ENCODE peak calls at places on chromosomes 5 and 9, in four cellular contexts. Z is astrocyte, G is esophagus squamous epithelium, C is vagina. N is an unnamed sample. For H3K36me3 and H3K4me1, the result is how much of the 10 kb centered on the place peaks cover.

GRCh38 chr9:21919377-21920362 is 74.5 kb downstream of the CDKN2A start:
- DNase-seq in Z (peak), G (no peak), C (no peak), N (peak)

GRCh38 chr5:95471922-95472321 is 80.8 kb downstream of the FAM81B start:
- DNase-seq in Z (peak), G (no peak), C (no peak), N (peak)

GRCh38 chr5:56310711-56311204 is 77.6 kb upstream of the ANKRD55 start:
- DNase-seq in Z (peak), G (no peak), C (no peak), N (no peak)

GRCh38 chr9:127884427-127884911 is 7.0 kb upstream of the AK1 start:
- DNase-seq in Z (no peak), G (no peak), C (no peak), N (no peak)

GRCh38 chr9:121815556-121816448 is 164.4 kb downstream of the DAB2IP start:
- DNase-seq in Z (no peak), G (no peak), C (no peak), N (no peak)

GRCh38 chr5:139164020-139164419 is 34.1 kb downstream of the SIL1 start:
- DNase-seq in Z (no peak), G (no peak), C (no peak), N (no peak)

GRCh38 chr9:88814521-88815101 is 176.7 kb upstream of the S1PR3 start:
- DNase-seq in Z (peak), G (no peak), C (no peak), N (peak)

GRCh38 chr5:86137297-86137696 is 480.4 kb upstream of the COX7C start:
- DNase-seq in Z (no peak), G (no peak), C (no peak), N (no peak)

GRCh38 chr5:169717298-169717697 is 80.2 kb downstream of the DOCK2 start:
- DNase-seq in Z (no peak), G (no peak), C (no peak), N (peak)

GRCh38 chr9:134345737-134346136 is 19.5 kb downstream of the RXRA start:
- DNase-seq in Z (no peak), G (no peak), C (no peak), N (no peak)

GRCh38 chr5:111857633-111858032 is 100.6 kb upstream of the NREP start:
- DNase-seq in Z (no peak), G (no peak), C (no peak), N (peak)

GRCh38 chr5:9173281-9174048 is 372.4 kb downstream of the SEMA5A start:
- DNase-seq in Z (peak), G (no peak), C (no peak), N (peak)

GRCh38 chr5:180313677-180314076 is 21.8 kb upstream of the MAPK9 start:
- DNase-seq in Z (no peak), G (no peak), C (no peak), N (peak)

GRCh38 chr9:69456201-69456600 is 131.2 kb downstream of the ENTREP1 start:
- DNase-seq in Z (no peak), G (no peak), C (no peak), N (no peak)

GRCh38 chr9:35966433-35966832 is 8.5 kb upstream of the OR2S2 start:
- DNase-seq in Z (no peak), G (no peak), C (no peak), N (no peak)

GRCh38 chr5:172573986-172574844 is 66.8 kb upstream of the NEURL1B start:
- DNase-seq in Z (no peak), G (no peak), C (no peak), N (no peak)

GRCh38 chr9:127854169-127854833 is at the start of gene ENG:
- DNase-seq in Z (no peak), G (no peak), C (no peak), N (peak)

GRCh38 chr9:95733687-95734659 is 141.5 kb upstream of the ERCC6L2 start:
- DNase-seq in Z (no peak), G (no peak), C (no peak), N (no peak)

GRCh38 chr9:27308691-27309390 is 11.9 kb upstream of the EQTN start:
- DNase-seq in Z (no peak), G (no peak), C (no peak), N (no peak)

GRCh38 chr5:151660616-151661015 is 26.1 kb downstream of the SPARC start:
- DNase-seq in Z (peak), G (no peak), C (no peak), N (peak)

GRCh38 chr5:112366987-112367386 is 52.1 kb downstream of the EPB41L4A start:
- DNase-seq in Z (no peak), G (no peak), C (no peak), N (no peak)

GRCh38 chr9:71725590-71726338 is 42.5 kb downstream of the CEMIP2 start:
- DNase-seq in Z (peak), G (no peak), C (no peak), N (peak)

GRCh38 chr5:125668904-125669303 is 754.3 kb upstream of the GRAMD2B start:
- DNase-seq in Z (peak), G (no peak), C (no peak), N (no peak)

GRCh38 chr9:82721596-82721995 is 341.3 kb downstream of the RASEF start:
- DNase-seq in Z (peak), G (no peak), C (no peak), N (no peak)

GRCh38 chr5:127290019-127290945 is at the start of gene MEGF10:
- DNase-seq in Z (peak), G (no peak), C (no peak), N (peak)

GRCh38 chr5:78586251-78586650 is 62.3 kb downstream of the LHFPL2 start:
- DNase-seq in Z (peak), G (no peak), C (no peak), N (peak)

GRCh38 chr5:79297661-79298060 is 61.7 kb downstream of the JMY start:
- DNase-seq in Z (peak), G (no peak), C (no peak), N (no peak)

GRCh38 chr9:98998441-98999151 is 54.9 kb downstream of the COL15A1 start:
- DNase-seq in Z (peak), G (no peak), C (peak), N (peak)

GRCh38 chr5:142521706-142522105 is 164.2 kb downstream of the FGF1 start:
- DNase-seq in Z (no peak), G (no peak), C (no peak), N (no peak)

GRCh38 chr5:90849939-90850338 is 291.3 kb downstream of the ADGRV1 start:
- DNase-seq in Z (no peak), G (no peak), C (no peak), N (no peak)

GRCh38 chr5:171496431-171496830 is 77.0 kb downstream of the FGF18 start:
- DNase-seq in Z (no peak), G (no peak), C (no peak), N (no peak)

DNA sequence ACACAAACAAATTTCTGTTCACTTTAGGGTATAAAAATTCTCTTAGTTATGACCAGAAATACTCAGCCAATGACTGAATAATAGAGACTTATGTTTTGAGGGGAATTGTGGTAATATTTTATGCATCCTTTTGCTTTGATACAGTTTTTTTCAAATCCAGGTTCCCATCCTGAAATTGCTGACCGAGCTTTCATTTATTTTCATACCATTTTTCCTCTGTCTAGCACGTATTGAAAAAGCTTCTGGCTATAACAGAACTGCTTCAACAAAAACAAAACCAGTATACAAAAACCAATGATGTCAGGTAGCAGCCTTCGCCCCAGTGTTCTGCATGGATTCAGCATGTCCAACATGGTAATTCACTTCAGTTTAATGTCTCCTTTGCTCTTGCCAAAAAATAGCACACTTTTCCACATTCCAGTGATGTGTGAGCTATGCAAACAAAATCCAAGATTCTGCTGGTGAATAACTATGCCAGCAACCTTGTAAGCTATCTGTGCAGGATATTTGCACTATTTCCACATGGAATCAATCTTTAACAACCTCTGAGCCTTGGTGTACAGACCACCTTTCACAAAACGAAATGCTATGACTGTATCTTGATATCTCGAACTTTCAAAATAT is 22.0 kb downstream of the CCNH start:
- DNase-seq in Z (peak), G (no peak), C (no peak), N (peak)
- H3K36me3 ChIP-seq in Z (half or more), G (under half), C (half or more), N (half or more)

GRCh38 chr9:34457266-34458012 is 931 bp downstream of the FAM219A start:
- DNase-seq in Z (peak), G (no peak), C (no peak), N (peak)

GRCh38 chr9:34451545-34451944 is 6.8 kb downstream of the FAM219A start:
- DNase-seq in Z (peak), G (no peak), C (no peak), N (no peak)

GRCh38 chr9:34452568-34452967 is 5.8 kb downstream of the FAM219A start:
- DNase-seq in Z (no peak), G (no peak), C (no peak), N (no peak)

GRCh38 chr9:34456746-34457145 is 1.6 kb downstream of the FAM219A start:
- DNase-seq in Z (no peak), G (no peak), C (no peak), N (no peak)

GRCh38 chr9:34454571-34455065 is 3.8 kb downstream of the FAM219A start:
- DNase-seq in Z (peak), G (no peak), C (no peak), N (peak)
- H3K4me1 ChIP-seq in Z (under half), G (under half), C (under half), N (half or more)

DNA sequence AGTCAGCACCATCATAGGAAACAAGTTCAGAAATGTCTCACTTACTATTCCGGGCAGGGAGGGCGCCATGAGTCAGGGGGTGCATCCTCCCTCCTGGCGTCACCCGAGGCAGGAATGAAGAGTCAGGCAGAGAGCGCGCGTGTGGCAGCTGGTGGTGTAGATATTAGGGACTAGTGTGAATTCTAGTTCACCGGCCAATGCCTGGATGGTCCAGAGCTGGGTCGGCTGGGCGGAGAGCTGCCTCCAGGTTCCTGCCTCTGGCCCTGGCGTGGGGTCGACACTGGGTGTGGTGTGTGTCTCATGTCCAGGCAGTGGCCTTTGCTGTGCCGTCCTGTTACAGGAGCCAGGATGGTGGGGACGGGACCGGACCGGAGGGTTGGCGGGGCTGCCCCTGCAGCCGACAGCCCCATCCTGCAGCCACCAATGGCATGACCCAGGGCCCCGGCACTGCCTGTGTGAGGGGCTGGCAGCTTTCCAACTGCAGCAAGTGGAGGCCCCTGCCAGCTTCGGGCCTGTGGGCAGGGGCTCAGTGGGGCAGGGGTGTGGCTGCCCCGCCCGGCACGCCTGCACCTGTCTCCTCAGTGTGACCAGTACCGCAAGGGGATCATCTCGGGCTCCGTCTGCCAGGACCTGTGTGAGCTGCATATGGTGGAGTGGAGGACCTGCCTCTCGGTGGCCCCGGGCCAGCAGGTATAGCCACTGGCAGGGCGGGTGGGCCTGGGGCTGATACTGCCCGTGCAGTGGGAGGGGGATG is 9.1 kb downstream of the DIPK1B start:
- DNase-seq in Z (peak), G (no peak), C (no peak), N (no peak)
- H3K36me3 ChIP-seq in Z (under half), G (under half), C (under half), N (under half)

GRCh38 chr5:50710838-50711237 is 44.4 kb downstream of the PARP8 start:
- DNase-seq in Z (no peak), G (no peak), C (no peak), N (no peak)
- H3K4me1 ChIP-seq in Z (under half), G (under half), C (under half), N (under half)

GRCh38 chr9:112462855-112463254 is 23.8 kb upstream of the KIAA1958 start:
- DNase-seq in Z (no peak), G (no peak), C (no peak), N (no peak)
- H3K36me3 ChIP-seq in Z (under half), G (under half), C (under half), N (half or more)

DNA sequence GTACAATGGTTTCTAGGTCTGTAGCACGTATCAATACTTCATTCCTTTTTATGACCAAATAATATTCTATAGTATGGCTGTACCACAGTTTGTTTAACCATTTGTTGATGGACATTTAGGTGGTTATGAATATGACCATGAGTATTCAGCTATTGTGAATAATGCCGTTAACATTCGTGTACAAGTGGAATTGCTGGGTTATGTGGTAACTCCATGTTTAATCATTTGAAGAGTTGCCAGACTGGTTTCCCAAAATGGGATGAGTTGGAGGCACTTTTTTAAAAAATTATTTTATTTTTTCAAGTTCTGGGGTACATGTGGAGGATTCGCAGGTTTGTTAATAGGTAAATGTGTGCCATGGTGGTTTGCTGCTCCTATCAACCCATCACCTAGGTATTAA is 4.6 kb downstream of the SNX2 start:
- DNase-seq in Z (no peak), G (no peak), C (no peak), N (no peak)
- H3K4me1 ChIP-seq in Z (under half), G (under half), C (under half), N (under half)

GRCh38 chr9:106961623-106962022 is 98.7 kb downstream of the ZNF462 start:
- DNase-seq in Z (no peak), G (no peak), C (no peak), N (no peak)

GRCh38 chr9:106960238-106960637 is 97.3 kb downstream of the ZNF462 start:
- DNase-seq in Z (no peak), G (no peak), C (no peak), N (no peak)

GRCh38 chr9:106962615-106963363 is 99.8 kb downstream of the ZNF462 start:
- DNase-seq in Z (peak), G (no peak), C (no peak), N (peak)

GRCh38 chr9:106963684-106964083 is 100.7 kb downstream of the ZNF462 start:
- DNase-seq in Z (no peak), G (no peak), C (no peak), N (no peak)

GRCh38 chr9:106962105-106962504 is 99.1 kb downstream of the ZNF462 start:
- DNase-seq in Z (peak), G (no peak), C (no peak), N (peak)
- H3K36me3 ChIP-seq in Z (under half), G (under half), C (under half), N (under half)

DNA sequence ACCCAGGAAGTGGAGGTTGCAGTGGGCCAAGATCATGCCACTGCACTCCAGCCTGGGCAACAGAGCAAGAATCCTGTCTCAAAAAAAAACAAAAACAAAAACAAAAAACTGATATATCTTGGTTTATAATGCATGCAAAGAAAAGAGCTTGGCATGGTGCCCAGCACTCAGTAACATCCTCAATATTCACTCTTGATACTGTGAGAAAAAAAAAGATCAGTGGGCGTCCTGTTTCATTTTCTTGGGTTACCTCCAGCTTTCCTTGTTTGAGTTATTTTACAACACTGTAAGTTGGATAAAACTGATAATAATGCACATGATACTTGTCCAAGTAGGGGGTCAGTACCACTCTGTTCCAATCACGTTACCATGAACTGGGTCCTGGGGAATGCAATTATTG is 7.8 kb downstream of the PHYHD1 start:
- DNase-seq in Z (no peak), G (no peak), C (no peak), N (no peak)
- H3K4me1 ChIP-seq in Z (under half), G (under half), C (under half), N (under half)

GRCh38 chr9:131161585-131161984 is 36.2 kb downstream of the NUP214 start:
- DNase-seq in Z (no peak), G (no peak), C (no peak), N (no peak)

GRCh38 chr9:131162886-131163285 is 37.5 kb downstream of the NUP214 start:
- DNase-seq in Z (no peak), G (no peak), C (no peak), N (no peak)

GRCh38 chr9:131165523-131165922 is 40.1 kb downstream of the NUP214 start:
- DNase-seq in Z (no peak), G (no peak), C (no peak), N (no peak)

DNA sequence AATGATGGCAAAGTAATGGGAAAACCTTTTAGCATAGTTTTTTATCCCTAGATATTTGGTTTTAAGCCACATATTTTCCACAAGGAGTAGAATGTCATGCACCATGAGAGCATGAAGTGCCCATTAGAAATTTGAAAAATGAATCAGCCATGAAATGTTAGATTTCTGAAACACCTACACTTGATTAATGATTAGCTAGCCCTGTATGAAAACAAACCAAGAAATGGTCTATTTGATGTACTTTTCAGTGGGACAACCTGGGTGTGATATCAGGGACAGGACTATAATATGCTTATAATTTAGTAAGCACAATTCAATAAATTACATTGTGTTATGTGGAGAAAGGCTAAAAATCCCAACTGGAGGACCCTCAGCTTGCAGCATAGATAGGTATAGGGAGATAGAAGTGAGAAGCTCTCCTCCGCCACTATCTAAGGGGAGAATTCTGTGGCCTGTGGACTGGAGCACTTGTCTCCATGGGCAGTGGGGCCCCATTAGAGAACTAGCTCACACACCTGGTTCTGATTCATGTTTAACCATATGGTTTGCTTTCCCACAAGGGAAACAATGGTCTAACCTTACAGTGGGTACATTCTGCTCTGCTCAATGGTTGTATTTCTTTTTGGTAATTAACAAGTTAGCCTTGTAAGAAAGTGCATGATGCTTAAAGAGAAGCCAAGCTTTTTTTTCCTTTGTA is 35.2 kb downstream of the NUP214 start:
- DNase-seq in Z (no peak), G (no peak), C (no peak), N (no peak)
- H3K36me3 ChIP-seq in Z (under half), G (half or more), C (half or more), N (half or more)

DNA sequence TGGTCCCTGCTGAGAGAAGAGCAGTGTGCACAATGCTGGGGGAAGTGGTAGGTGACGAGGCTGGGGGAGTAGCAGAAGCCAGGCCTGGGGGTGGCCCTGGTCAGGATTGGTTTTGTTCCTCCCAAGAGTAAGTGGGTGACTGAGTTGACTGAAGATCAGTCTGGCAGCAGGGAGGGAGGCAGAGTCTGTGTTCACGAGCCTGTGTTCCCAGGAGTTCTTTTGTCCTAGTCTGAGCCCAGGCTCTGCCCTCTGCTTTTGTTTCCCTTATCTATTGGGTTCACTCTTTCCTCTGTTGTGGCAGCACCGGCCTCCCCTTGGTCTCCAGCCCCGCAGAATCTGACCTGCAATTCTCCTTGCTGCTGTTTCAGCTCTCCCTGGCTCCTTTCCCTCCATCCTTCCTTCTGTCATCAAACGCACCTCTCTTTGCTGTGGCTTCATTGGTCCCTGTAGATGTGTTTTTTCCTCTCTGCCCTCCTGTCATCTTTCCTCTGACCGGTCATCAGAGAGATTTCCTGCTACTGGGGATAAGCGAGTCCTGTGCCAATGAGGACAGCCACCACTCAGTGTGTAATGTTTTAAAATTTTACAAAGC is 607.4 kb downstream of the KIF4B start:
- DNase-seq in Z (no peak), G (no peak), C (no peak), N (no peak)
- H3K4me1 ChIP-seq in Z (under half), G (under half), C (under half), N (under half)

N was measured in adipocyte.